ENCODE peak calls at places on chromosomes 11 and 22, in nine cellular contexts. I, N, Q, Y, T, X, G, S and D are unnamed samples.

GRCh38 chr11:115924744-115925567 is 420.7 kb upstream of the CADM1 start:
- DNase-seq in I (no peak), N (no peak), Q (no peak), Y (no peak), T (no peak), X (no peak), G (no peak), S (no peak), D (no peak)

GRCh38 chr11:123260511-123261211 is 65.6 kb upstream of the CLMP start:
- DNase-seq in I (no peak), N (no peak), Q (peak), Y (no peak), T (no peak), X (no peak), G (no peak), S (no peak), D (no peak)

GRCh38 chr11:120424185-120424969 is 87.2 kb upstream of the GRIK4 start:
- DNase-seq in I (no peak), N (no peak), Q (no peak), Y (no peak), T (no peak), X (no peak), G (no peak), S (peak), D (no peak)

GRCh38 chr11:3124821-3125220 is 40.3 kb downstream of the OSBPL5 start:
- DNase-seq in I (no peak), N (peak), Q (no peak), Y (no peak), T (peak), X (no peak), G (no peak), S (no peak), D (no peak)

GRCh38 chr11:124758355-124759267 is 3.5 kb downstream of the ESAM start:
- DNase-seq in I (no peak), N (peak), Q (peak), Y (peak), T (peak), X (no peak), G (peak), S (peak), D (peak)

GRCh38 chr22:44037519-44038370 is 13.6 kb downstream of the PARVB start:
- DNase-seq in I (peak), N (peak), Q (peak), Y (no peak), T (peak), X (peak), G (no peak), S (peak), D (no peak)

GRCh38 chr11:69863544-69864200 is 44.5 kb upstream of the FGF3 start:
- DNase-seq in I (no peak), N (no peak), Q (no peak), Y (no peak), T (no peak), X (no peak), G (no peak), S (no peak), D (no peak)

GRCh38 chr11:40240284-40240683 is 1219.2 kb downstream of the LRRC4C start:
- DNase-seq in I (no peak), N (no peak), Q (no peak), Y (no peak), T (no peak), X (no peak), G (no peak), S (no peak), D (no peak)

GRCh38 chr11:62666259-62666926 is 1.3 kb downstream of the CSKMT start:
- DNase-seq in I (no peak), N (no peak), Q (no peak), Y (no peak), T (no peak), X (no peak), G (no peak), S (peak), D (no peak)

GRCh38 chr22:42625416-42625815 is 10.7 kb upstream of the POLDIP3 start:
- DNase-seq in I (no peak), N (peak), Q (no peak), Y (no peak), T (no peak), X (no peak), G (no peak), S (no peak), D (no peak)

GRCh38 chr11:120065876-120066275 is 72.0 kb downstream of the TRIM29 start:
- DNase-seq in I (no peak), N (no peak), Q (no peak), Y (no peak), T (no peak), X (no peak), G (no peak), S (no peak), D (no peak)

GRCh38 chr22:29204617-29205183 is 996 bp upstream of the EMID1 start:
- DNase-seq in I (no peak), N (no peak), Q (no peak), Y (no peak), T (no peak), X (no peak), G (no peak), S (no peak), D (no peak)

GRCh38 chr11:862704-863388 is 20.2 kb downstream of the TSPAN4 start:
- DNase-seq in I (no peak), N (no peak), Q (no peak), Y (no peak), T (no peak), X (no peak), G (no peak), S (no peak), D (no peak)

GRCh38 chr11:9313648-9314290 is 624 bp downstream of the TMEM41B start:
- DNase-seq in I (no peak), N (no peak), Q (peak), Y (peak), T (no peak), X (no peak), G (no peak), S (peak), D (no peak)

GRCh38 chr11:132284048-132284447 is 913.6 kb downstream of the NTM start:
- DNase-seq in I (no peak), N (no peak), Q (no peak), Y (no peak), T (no peak), X (no peak), G (no peak), S (no peak), D (no peak)

GRCh38 chr11:32422545-32422944 is 12.8 kb downstream of the WT1 start:
- DNase-seq in I (no peak), N (no peak), Q (no peak), Y (peak), T (no peak), X (no peak), G (no peak), S (no peak), D (no peak)

GRCh38 chr11:45922425-45923082 is at the start of gene LARGE2:
- DNase-seq in I (no peak), N (peak), Q (no peak), Y (peak), T (peak), X (no peak), G (peak), S (no peak), D (no peak)

GRCh38 chr11:77402218-77402556 is 71.7 kb downstream of the PAK1 start:
- DNase-seq in I (no peak), N (no peak), Q (no peak), Y (no peak), T (no peak), X (no peak), G (no peak), S (no peak), D (peak)

GRCh38 chr11:121214861-121215260 is 77.7 kb upstream of the SC5D start:
- DNase-seq in I (no peak), N (no peak), Q (no peak), Y (no peak), T (no peak), X (no peak), G (no peak), S (no peak), D (no peak)

GRCh38 chr11:77123591-77123990 is 4.5 kb upstream of the MYO7A start:
- DNase-seq in I (no peak), N (peak), Q (no peak), Y (no peak), T (peak), X (no peak), G (no peak), S (no peak), D (no peak)

DNA sequence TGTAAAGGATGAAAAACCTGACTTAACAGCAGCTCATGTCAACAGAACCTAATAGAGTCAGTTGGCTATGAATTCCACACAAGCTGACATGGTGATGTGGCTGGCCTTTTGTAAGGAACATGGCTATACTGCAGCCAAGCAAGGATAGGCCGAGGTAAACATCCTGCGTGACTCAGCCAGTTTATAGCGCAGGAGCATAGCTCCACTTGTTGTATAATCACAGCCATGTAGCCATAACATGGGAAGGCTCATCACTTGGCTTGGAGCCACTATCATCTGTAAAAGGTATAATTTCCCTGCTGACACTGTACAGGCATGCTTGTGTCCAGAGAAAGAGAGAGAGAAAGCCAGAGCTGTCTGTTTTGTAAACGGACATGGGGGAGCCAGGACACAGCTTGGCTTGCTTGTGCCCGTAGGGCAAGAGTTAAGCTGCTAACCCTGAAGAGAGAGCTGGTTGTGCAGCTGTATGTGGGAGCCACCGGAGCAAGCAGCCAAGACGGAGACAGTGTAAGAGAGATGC is 104.4 kb upstream of the PLET1 start:
- DNase-seq in I (peak), N (no peak), Q (peak), Y (peak), T (no peak), X (peak), G (no peak), S (peak), D (no peak)
- H3K4me3 ChIP-seq in I (no peak), N (no peak), Q (no peak), Y (no peak), T (no peak), X (no peak), G (no peak), S (peak), D (no peak)

GRCh38 chr22:39414886-39415285 is 15.3 kb downstream of the TAB1 start:
- DNase-seq in I (no peak), N (peak), Q (no peak), Y (no peak), T (peak), X (no peak), G (no peak), S (no peak), D (no peak)
- H3K4me3 ChIP-seq in I (no peak), N (no peak), Q (no peak), Y (no peak), T (no peak), X (no peak), G (no peak), S (no peak), D (no peak)

GRCh38 chr11:66619080-66619554 is 2.7 kb downstream of the RBM14 start:
- DNase-seq in I (no peak), N (no peak), Q (peak), Y (no peak), T (no peak), X (peak), G (no peak), S (peak), D (peak)
- H3K4me3 ChIP-seq in I (peak), N (peak), Q (peak), Y (peak), T (peak), X (peak), G (no peak), S (peak), D (peak)

DNA sequence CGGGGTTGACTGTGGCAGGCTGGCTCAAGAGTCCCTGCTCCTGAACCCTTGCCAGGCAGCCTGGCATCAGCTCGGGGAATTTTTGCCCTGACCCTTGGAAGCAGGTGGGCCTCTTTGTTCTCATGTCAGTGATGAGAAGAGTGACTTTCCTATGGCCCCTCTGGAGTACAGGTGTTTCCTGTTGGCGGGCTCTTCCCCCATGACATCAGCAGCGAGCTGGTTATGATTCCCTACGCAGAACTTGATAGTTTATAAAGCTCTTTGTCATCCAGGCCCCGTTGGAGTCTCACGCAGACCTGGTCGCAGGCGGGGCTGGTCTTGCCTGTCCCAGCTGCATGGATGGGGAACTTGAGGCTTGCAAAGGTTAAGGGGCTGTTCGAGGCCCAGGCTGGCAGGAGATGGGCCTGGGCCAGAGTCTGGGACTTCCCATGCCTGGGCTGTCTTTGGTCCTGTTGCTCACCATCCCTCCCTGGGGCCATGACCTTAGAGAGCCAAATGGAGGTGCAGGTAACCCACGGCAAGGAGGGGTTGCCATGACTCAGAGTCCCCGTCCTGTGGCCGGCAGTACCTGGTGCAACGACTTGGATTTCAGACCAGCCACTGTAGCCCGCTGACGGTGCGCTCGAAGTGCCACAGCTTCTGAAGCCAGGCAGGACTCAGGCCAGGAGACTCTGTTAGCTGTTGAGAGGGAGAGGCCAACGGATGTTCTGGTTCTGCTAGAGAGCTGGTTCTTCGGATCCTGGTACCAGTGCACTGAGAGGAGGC is 45.9 kb upstream of the PPP6R3 start:
- DNase-seq in I (no peak), N (no peak), Q (no peak), Y (no peak), T (no peak), X (no peak), G (no peak), S (no peak), D (no peak)
- H3K4me3 ChIP-seq in I (no peak), N (no peak), Q (no peak), Y (no peak), T (no peak), X (no peak), G (no peak), S (no peak), D (no peak)

GRCh38 chr11:13931356-13931755 is 31.2 kb upstream of the SPON1 start:
- DNase-seq in I (no peak), N (no peak), Q (no peak), Y (no peak), T (no peak), X (no peak), G (no peak), S (no peak), D (no peak)
- H3K4me3 ChIP-seq in I (no peak), N (no peak), Q (no peak), Y (no peak), T (no peak), X (no peak), G (no peak), S (no peak), D (no peak)

GRCh38 chr22:23073506-23074229 is 3.3 kb downstream of the GNAZ start:
- DNase-seq in I (no peak), N (peak), Q (no peak), Y (no peak), T (peak), X (no peak), G (peak), S (no peak), D (no peak)
- H3K4me3 ChIP-seq in I (no peak), N (no peak), Q (no peak), Y (no peak), T (no peak), X (no peak), G (no peak), S (no peak), D (no peak)

DNA sequence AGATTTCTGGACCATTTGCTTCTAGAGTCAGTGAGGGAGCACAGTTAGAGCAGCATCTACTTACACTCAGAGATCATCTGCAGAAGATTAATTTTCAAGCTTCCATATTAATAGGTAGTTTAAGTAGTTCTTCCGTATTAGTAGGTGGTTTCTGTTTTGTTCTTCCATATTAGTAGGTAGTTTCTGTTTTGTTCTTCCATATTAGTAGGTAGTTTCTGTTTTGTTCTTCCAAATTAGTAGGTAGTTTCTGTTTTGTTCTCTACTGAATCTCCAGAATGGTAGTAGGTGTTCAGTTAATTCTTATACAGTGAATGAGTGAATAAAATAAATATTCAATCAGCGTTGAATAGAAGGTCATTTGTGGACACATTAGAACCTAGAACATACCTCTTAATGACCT is 175.7 kb downstream of the TMEM135 start:
- DNase-seq in I (no peak), N (no peak), Q (no peak), Y (no peak), T (no peak), X (no peak), G (no peak), S (no peak), D (no peak)
- H3K4me3 ChIP-seq in I (no peak), N (no peak), Q (no peak), Y (no peak), T (no peak), X (no peak), G (no peak), S (no peak), D (no peak)